ENCODE peak calls at places on chromosomes 16 and 17, in four cellular contexts. I is left lung, N is Peyer's patch, D is tibial artery. Q is an unnamed sample.

GRCh38 chr16:67442581-67443255 is 11.8 kb downstream of the HSD11B2 start:
- DNase-seq in I (no peak), N (no peak), D (no peak), Q (no peak)

GRCh38 chr17:36850794-36851193 is 86.5 kb upstream of the LHX1 start:
- DNase-seq in I (no peak), N (no peak), D (no peak), Q (no peak)

GRCh38 chr16:4004206-4004605 is 112.0 kb downstream of the ADCY9 start:
- DNase-seq in I (no peak), N (no peak), D (no peak), Q (no peak)

GRCh38 chr17:35709874-35710273 is 21.6 kb upstream of the RASL10B start:
- DNase-seq in I (no peak), N (no peak), D (no peak), Q (no peak)

GRCh38 chr17:72342061-72342460 is 221.2 kb downstream of the SOX9 start:
- DNase-seq in I (no peak), N (no peak), D (no peak), Q (no peak)

GRCh38 chr17:6796887-6797490 is 21.0 kb downstream of the FBXO39 start:
- DNase-seq in I (no peak), N (no peak), D (no peak), Q (no peak)

GRCh38 chr17:67517335-67517734 is 140.3 kb downstream of the PITPNC1 start:
- DNase-seq in I (no peak), N (no peak), D (no peak), Q (no peak)

GRCh38 chr16:8611886-8612595 is 9.5 kb upstream of the METTL22 start:
- DNase-seq in I (no peak), N (no peak), D (no peak), Q (no peak)

GRCh38 chr17:29168079-29168758 is 12.0 kb downstream of the MYO18A start:
- DNase-seq in I (no peak), N (peak; percentile 37), D (no peak), Q (no peak)

GRCh38 chr17:82434216-82434565 is 15.8 kb upstream of the OGFOD3 start:
- DNase-seq in I (no peak), N (peak; percentile 78), D (no peak), Q (no peak)

GRCh38 chr16:22945361-22945760 is 131.4 kb downstream of the HS3ST2 start:
- DNase-seq in I (no peak), N (no peak), D (no peak), Q (no peak)

GRCh38 chr17:36686123-36686669 is 84.8 kb downstream of the MRM1 start:
- DNase-seq in I (no peak), N (no peak), D (no peak), Q (no peak)

GRCh38 chr17:64190468-64190867 is 60.5 kb upstream of the ERN1 start:
- DNase-seq in I (no peak), N (no peak), D (no peak), Q (no peak)

GRCh38 chr17:49738456-49739163 is 25.3 kb downstream of the FAM117A start:
- DNase-seq in I (no peak), N (no peak), D (no peak), Q (no peak)

GRCh38 chr17:39605492-39606433 is 2.0 kb downstream of the NEUROD2 start:
- DNase-seq in I (no peak), N (no peak), D (no peak), Q (no peak)
- H3K4me3 ChIP-seq in I (no peak overlapping the region), N (no peak overlapping the region), D (peak overlapping the region; percentile 9), Q (peak overlapping the region; percentile 62)

GRCh38 chr16:81817789-81818304 is 38.8 kb downstream of the PLCG2 start:
- DNase-seq in I (no peak), N (peak; percentile 86), D (no peak), Q (no peak)
- H3K27ac ChIP-seq in I (peak overlapping the region; percentile 76), N (peak overlapping the region; percentile 41), D (no peak overlapping the region), Q (no peak overlapping the region)

GRCh38 chr17:45425984-45426413 is 6.7 kb downstream of the ARHGAP27 start:
- DNase-seq in I (no peak), N (no peak), D (no peak), Q (no peak)

GRCh38 chr17:45423936-45424335 is 8.7 kb downstream of the ARHGAP27 start:
- DNase-seq in I (no peak), N (no peak), D (no peak), Q (no peak)

GRCh38 chr17:45425125-45425983 is 7.3 kb downstream of the ARHGAP27 start:
- DNase-seq in I (peak; percentile 82), N (peak; percentile 92), D (no peak), Q (no peak)

GRCh38 chr17:45423304-45423703 is 9.4 kb downstream of the ARHGAP27 start:
- DNase-seq in I (no peak), N (no peak), D (no peak), Q (no peak)

GRCh38 chr17:45424769-45425124 is 7.9 kb downstream of the ARHGAP27 start:
- DNase-seq in I (no peak), N (no peak), D (no peak), Q (no peak)
- H3K4me3 ChIP-seq in I (peak overlapping the region; percentile 19), N (peak overlapping the region; percentile 62), D (no peak overlapping the region), Q (no peak overlapping the region)

DNA sequence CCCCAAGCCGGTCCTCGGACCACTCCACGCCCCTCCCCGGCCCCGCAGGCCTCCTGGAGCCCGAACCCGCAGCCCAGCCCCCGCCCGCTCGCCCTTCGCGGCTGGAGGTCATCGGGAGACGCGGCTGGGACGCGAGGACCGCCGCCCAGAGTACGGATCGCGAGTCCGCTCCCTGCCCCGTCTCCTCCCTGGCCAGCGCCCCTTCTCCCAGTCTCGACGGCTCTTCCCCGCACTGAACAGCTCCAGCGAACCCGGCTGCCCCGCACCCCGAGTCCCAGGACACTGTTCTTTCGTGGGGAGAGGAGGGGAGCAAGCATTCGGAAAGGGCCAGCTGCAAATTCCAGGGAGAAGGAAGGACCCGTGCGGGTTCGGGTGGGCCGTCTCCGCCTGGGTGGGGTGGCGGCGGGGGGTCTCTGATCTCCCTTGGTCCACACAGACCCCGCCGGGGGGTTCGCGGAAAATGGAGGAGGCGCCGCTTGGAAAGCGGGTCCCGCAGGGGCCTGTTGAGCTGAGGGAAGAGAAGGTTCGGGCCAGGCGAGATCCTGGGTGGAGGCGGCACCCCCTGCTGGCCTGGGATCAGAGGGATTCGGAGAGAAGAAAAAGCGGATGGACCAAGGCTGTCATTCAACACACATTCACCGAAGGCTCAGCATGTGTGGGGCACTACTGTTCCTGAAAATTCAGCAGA is 632 bp upstream of the RTN4RL1 start:
- DNase-seq in I (peak; percentile 62), N (peak; percentile 81), D (peak; percentile 82), Q (no peak)
- H3K27ac ChIP-seq in I (no peak overlapping the region), N (no peak overlapping the region), D (no peak overlapping the region), Q (peak overlapping the region; percentile 28)

DNA sequence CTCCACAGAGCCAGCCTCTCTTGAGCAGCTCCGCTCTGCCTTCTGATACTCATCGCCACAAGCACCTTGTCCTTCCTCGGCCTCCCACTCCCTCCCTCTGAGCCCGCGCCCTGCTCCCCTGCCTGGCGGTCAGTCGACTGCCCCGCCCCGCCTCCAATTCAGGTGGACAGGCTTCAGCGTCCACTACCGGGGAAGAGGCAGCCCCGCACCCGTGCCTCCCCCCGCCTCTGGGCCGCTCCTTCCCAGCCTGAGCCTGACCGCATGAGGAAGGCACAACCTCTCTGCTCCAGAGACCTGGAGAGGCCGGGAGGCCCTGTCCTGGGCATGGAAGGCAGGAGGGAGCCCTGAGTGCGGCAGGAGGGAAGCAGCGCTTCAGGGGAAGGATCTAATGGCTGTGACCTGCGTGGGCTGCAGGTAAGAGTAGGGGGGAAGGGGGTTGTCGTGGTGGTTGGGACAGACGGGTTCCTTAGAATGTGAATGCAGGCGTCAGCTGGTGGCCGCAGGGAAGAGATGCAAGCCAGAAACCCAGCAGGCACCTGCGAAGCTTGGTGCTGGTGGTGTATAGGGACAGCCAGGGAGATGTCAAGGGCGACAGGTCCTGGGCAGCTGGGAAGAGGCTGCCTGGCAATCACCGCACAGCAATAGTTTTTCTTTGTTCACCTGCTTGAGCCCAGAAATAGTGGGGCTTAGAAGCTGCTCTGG is 3.0 kb upstream of the SLC6A4 start:
- DNase-seq in I (no peak), N (no peak), D (no peak), Q (peak; percentile 62)
- H3K4me3 ChIP-seq in I (no peak overlapping the region), N (no peak overlapping the region), D (no peak overlapping the region), Q (no peak overlapping the region)

GRCh38 chr16:62573466-62573865 is 537.2 kb upstream of the CDH8 start:
- DNase-seq in I (no peak), N (no peak), D (no peak), Q (no peak)

GRCh38 chr16:62576636-62577035 is 540.4 kb upstream of the CDH8 start:
- DNase-seq in I (no peak), N (no peak), D (no peak), Q (no peak)
- H3K27ac ChIP-seq in I (no peak overlapping the region), N (no peak overlapping the region), D (no peak overlapping the region), Q (no peak overlapping the region)

GRCh38 chr16:87447323-87447722 is 45.5 kb downstream of the ZCCHC14 start:
- DNase-seq in I (no peak), N (no peak), D (no peak), Q (no peak)
- H3K4me3 ChIP-seq in I (no peak overlapping the region), N (no peak overlapping the region), D (no peak overlapping the region), Q (no peak overlapping the region)

GRCh38 chr16:2835638-2836493 is 5.8 kb downstream of the ZG16B start:
- DNase-seq in I (peak; percentile 75), N (no peak), D (no peak), Q (no peak)

GRCh38 chr16:2838928-2839327 is 8.8 kb downstream of the ZG16B start:
- DNase-seq in I (peak; percentile 64), N (peak; percentile 74), D (no peak), Q (no peak)

GRCh38 chr16:2834968-2835367 is 4.9 kb downstream of the ZG16B start:
- DNase-seq in I (no peak), N (no peak), D (no peak), Q (no peak)

GRCh38 chr16:2839650-2840450 is 9.7 kb downstream of the ZG16B start:
- DNase-seq in I (no peak), N (no peak), D (no peak), Q (no peak)

DNA sequence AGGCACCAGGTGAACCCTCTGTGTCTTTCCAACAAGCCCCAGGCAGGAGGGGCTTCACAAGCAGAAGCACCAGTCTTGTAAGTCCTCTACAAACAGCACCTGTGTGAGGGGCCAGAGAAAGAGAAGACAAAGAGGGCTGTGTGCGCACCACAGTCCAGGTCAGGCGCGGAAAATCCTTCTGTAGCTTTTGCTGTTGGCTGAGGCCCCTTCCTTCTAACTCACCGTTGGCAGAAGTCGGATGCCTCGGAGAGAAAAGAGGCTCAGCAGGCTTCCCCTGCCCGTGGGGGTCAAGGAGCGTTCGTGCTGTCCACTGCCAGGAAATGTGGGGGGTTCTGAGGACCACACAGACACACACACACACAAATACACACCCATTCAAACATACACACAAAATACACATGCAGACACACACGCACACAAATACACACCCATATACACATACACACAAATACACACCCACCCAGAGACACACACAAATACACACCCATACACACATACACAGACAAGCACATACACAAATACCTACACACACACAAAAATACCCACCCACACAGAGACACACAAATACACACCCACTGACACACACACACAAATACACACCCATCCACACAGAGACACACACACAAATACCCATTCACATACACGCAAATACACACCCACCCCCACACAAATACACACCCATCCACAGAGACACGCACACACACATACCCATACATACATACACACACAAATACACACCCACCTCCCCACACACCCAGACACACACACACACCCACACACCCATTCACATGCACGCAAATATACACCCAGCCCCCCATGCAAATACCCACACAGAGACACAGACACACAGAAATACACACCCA is 6.8 kb downstream of the ZG16B start:
- DNase-seq in I (no peak), N (no peak), D (no peak), Q (no peak)
- H3K27ac ChIP-seq in I (peak overlapping the region; percentile 68), N (no peak overlapping the region), D (no peak overlapping the region), Q (no peak overlapping the region)

Q was measured in coronary artery.